ENCODE peak calls at places on chromosomes 2 and 18, in six cellular contexts. N is testis, Y is H9, Q is endothelial cell of umbilical vein, I is ovary, D is cardiac muscle cell. K is an unnamed sample.

GRCh38 chr2:145126146-145126545 is 606.2 kb upstream of the ZEB2 start:
- DNase-seq in N (no peak), I (no peak), Y (no peak), D (no peak), Q (no peak), K (no peak)

GRCh38 chr18:57542126-57542525 is 44.4 kb downstream of the FECH start:
- DNase-seq in Y (no peak), I (no peak), Q (no peak), D (peak), N (no peak), K (no peak)

GRCh38 chr18:78883501-78883900 is 96.1 kb upstream of the SALL3 start:
- DNase-seq in N (no peak), I (no peak), D (no peak), Y (no peak), Q (no peak), K (no peak)

GRCh38 chr2:42742740-42743666 is 20.9 kb downstream of the OXER1 start:
- DNase-seq in I (no peak), N (no peak), Q (no peak), Y (no peak), D (no peak), K (no peak)

GRCh38 chr2:13335862-13336535 is 619.3 kb downstream of the TRIB2 start:
- DNase-seq in N (no peak), Q (no peak), D (no peak), Y (no peak), I (no peak), K (no peak)

GRCh38 chr2:23859983-23860382 is 66.9 kb downstream of the ATAD2B start:
- DNase-seq in Y (no peak), I (no peak), N (no peak), Q (no peak), D (peak), K (no peak)

GRCh38 chr18:49682301-49683190 is 120.7 kb downstream of the LIPG start:
- DNase-seq in D (peak), N (no peak), I (no peak), Q (no peak), Y (no peak), K (no peak)

GRCh38 chr2:31132786-31133185 is 5.5 kb downstream of the GALNT14 start:
- DNase-seq in Y (no peak), I (no peak), Q (no peak), N (no peak), D (no peak), K (no peak)

GRCh38 chr2:39494784-39495251 is 57.7 kb upstream of the MAP4K3 start:
- DNase-seq in Y (no peak), D (peak), Q (peak), I (peak), N (no peak), K (no peak)

GRCh38 chr2:222613715-222614331 is 42.1 kb downstream of the FARSB start:
- DNase-seq in Y (peak), I (no peak), N (peak), D (peak), Q (peak), K (peak)

GRCh38 chr18:30446605-30447004 is 595.9 kb downstream of the DSC3 start:
- DNase-seq in Q (no peak), D (no peak), I (no peak), Y (no peak), N (no peak), K (no peak)

GRCh38 chr2:164388511-164388910 is 232.8 kb downstream of the GRB14 start:
- DNase-seq in I (no peak), Y (peak), D (peak), Q (peak), N (no peak), K (no peak)

GRCh38 chr18:58699551-58699950 is 28.3 kb downstream of the MALT1 start:
- DNase-seq in N (no peak), I (no peak), Q (no peak), D (no peak), Y (no peak), K (no peak)

GRCh38 chr18:75088021-75088506 is 120.9 kb downstream of the PTGR3 start:
- DNase-seq in Q (no peak), D (no peak), Y (no peak), N (peak), I (no peak), K (no peak)

GRCh38 chr2:54575379-54575888 is 119.3 kb downstream of the SPTBN1 start:
- DNase-seq in D (peak), N (no peak), Q (no peak), I (no peak), Y (no peak), K (no peak)

GRCh38 chr2:72539145-72539552 is 286.7 kb downstream of the EXOC6B start:
- DNase-seq in I (no peak), N (no peak), D (peak), Y (no peak), Q (no peak), K (no peak)

GRCh38 chr18:38551881-38552280 is 986.3 kb upstream of the CELF4 start:
- DNase-seq in I (no peak), N (no peak), Q (no peak), Y (no peak), D (no peak), K (no peak)

GRCh38 chr2:37029758-37030157 is 54.4 kb downstream of the HEATR5B start:
- DNase-seq in N (no peak), D (no peak), Q (no peak), I (no peak), Y (no peak), K (no peak)

GRCh38 chr2:165450141-165450540 is 19.4 kb upstream of the CSRNP3 start:
- DNase-seq in N (no peak), Q (peak), I (no peak), Y (no peak), D (peak), K (no peak)

GRCh38 chr2:109470121-109470921 is 143.4 kb downstream of the SEPTIN10 start:
- DNase-seq in Y (no peak), I (no peak), N (no peak), D (peak), Q (peak), K (no peak)

GRCh38 chr2:68799615-68800400 is 65.2 kb downstream of the ARHGAP25 start:
- DNase-seq in I (no peak), N (no peak), Y (no peak), Q (no peak), D (no peak), K (no peak)

GRCh38 chr2:14137643-14138042 is 494.9 kb upstream of the LRATD1 start:
- DNase-seq in I (no peak), N (peak), D (no peak), Y (peak), Q (no peak), K (peak)

GRCh38 chr18:7941533-7941932 is 374.4 kb downstream of the PTPRM start:
- DNase-seq in D (no peak), N (peak), Q (peak), Y (no peak), I (no peak), K (no peak)

GRCh38 chr2:237540223-237540775 is 26.1 kb upstream of the PRLH start:
- DNase-seq in N (peak), D (no peak), Y (no peak), Q (no peak), I (peak), K (no peak)

DNA sequence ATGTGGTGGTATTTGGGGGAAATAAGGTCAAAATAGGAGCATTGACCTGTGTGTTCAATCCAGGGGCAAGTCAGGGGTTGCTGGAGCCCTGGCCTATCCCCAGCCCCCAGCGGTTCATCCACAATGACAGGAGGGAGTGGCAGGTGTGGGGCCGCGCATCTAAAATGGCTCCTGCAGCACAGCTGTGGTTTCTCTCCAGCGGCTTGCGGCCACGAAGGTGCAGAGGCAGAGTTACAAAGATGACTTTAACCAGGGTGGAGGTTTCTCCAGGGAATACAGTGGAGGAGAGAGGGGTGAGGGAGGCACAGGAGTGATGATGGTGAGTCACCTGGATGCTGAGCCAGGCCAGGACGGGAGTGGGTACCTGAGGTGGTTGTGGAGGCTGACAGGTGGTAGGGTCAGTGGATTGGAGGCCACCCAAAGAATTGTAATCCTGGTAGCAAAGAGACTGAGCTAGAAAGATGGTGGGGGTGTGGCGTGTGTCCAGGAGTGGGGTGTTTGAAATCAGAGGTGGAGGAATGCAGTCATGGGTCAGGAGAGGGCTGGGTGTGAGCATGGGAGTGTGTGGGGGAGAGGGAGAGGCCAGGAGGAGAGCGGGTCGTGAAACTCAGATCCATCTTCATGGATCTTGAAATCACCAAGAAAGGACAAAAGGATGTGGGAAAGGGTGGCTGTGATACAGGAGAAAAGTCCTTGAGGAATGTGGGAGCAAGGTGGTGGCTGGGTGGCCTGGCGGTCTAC is 83.2 kb downstream of the CTIF start:
- DNase-seq in I (no peak), D (no peak), N (no peak), Q (no peak), Y (no peak), K (no peak)
- H3K27ac ChIP-seq in I (no peak), D (no peak), N (peak), Q (no peak), Y (no peak), K (no peak)

DNA sequence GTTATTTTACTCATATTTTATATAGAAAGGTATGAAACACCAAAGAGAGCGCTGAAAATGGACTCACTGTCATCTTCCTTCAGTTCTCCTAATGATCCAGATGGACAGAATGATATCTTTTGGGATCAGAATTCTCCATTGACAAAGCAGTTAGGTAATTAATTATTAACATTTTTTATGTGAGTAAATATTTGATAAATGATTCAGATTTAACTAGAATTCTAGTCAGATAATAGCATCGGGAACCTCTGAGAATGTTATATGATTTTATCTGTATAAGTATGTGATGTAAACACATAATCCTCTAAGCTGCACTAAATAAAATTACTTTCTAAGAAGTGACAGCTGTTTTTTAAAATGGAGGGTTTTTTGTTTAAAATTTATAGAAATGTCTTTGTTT is 2.0 kb downstream of the ETAA1 start:
- DNase-seq in I (no peak), Y (no peak), D (no peak), Q (peak), N (no peak), K (no peak)
- H3K27ac ChIP-seq in I (no peak), Y (no peak), D (no peak), Q (peak), N (no peak), K (no peak)

GRCh38 chr2:64905338-64906024 is 83.7 kb upstream of the SLC1A4 start:
- DNase-seq in D (no peak), Q (no peak), N (no peak), Y (no peak), I (no peak), K (no peak)

GRCh38 chr2:64906853-64907536 is 82.2 kb upstream of the SLC1A4 start:
- DNase-seq in Y (no peak), N (no peak), Q (no peak), I (no peak), D (no peak), K (no peak)

GRCh38 chr2:64908406-64908805 is 80.8 kb upstream of the SLC1A4 start:
- DNase-seq in Y (no peak), D (no peak), I (no peak), Q (no peak), N (no peak), K (no peak)

GRCh38 chr2:64899081-64899865 is 89.9 kb upstream of the SLC1A4 start:
- DNase-seq in Q (no peak), D (no peak), N (no peak), I (no peak), Y (no peak), K (no peak)

DNA sequence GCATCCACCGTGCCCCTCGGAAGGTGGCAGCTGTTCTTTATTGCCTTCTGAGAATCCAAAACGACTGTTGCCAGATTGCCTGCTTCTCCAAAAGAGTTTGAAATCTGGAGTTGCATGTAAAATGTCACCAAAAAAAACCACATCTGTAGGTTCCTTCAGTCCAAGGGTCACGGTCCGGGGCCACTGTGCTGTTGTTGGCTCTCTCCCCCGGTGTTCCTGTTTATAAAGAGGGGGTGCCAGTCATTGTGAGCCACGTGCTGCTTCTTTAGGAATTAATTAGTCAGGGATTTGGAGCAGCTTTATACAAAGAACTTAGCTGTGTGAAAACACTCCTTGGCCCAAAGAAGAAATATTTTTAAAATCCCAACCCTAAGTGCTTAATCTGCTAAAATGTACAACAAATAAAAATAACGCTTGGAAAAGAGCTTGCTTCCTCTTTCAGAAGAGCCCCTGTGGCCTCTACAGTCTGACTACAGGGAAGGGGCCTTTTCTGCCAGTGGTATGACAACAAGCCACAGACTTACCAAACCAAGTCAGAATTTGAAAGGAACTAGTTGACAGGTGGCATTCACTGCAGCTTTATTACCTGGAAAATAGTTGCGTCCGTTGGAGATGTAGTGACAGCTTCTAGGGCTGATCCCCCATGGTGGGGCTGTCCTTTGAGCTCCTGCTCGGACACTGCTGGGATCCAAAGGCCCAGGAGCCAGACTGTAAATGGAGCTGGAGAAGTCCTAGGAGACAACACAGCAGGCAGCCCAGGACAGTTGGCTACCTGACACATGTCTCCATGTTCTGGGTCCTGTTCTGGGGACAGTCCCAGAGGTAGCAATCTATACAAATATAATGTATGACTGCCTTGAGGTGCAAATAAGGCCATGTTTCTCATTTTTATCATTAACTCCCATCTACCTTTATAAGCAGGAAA is 84.5 kb upstream of the SLC1A4 start:
- DNase-seq in Y (no peak), N (no peak), Q (peak), I (no peak), D (no peak), K (no peak)
- H3K27ac ChIP-seq in Y (no peak), N (no peak), Q (no peak), I (no peak), D (no peak), K (no peak)

GRCh38 chr2:108409768-108410167 is 32.0 kb downstream of the SULT1C4 start:
- DNase-seq in N (no peak), D (peak), Y (no peak), I (no peak), Q (no peak), K (no peak)
- H3K27ac ChIP-seq in N (no peak), D (no peak), Y (no peak), I (no peak), Q (no peak), K (no peak)

DNA sequence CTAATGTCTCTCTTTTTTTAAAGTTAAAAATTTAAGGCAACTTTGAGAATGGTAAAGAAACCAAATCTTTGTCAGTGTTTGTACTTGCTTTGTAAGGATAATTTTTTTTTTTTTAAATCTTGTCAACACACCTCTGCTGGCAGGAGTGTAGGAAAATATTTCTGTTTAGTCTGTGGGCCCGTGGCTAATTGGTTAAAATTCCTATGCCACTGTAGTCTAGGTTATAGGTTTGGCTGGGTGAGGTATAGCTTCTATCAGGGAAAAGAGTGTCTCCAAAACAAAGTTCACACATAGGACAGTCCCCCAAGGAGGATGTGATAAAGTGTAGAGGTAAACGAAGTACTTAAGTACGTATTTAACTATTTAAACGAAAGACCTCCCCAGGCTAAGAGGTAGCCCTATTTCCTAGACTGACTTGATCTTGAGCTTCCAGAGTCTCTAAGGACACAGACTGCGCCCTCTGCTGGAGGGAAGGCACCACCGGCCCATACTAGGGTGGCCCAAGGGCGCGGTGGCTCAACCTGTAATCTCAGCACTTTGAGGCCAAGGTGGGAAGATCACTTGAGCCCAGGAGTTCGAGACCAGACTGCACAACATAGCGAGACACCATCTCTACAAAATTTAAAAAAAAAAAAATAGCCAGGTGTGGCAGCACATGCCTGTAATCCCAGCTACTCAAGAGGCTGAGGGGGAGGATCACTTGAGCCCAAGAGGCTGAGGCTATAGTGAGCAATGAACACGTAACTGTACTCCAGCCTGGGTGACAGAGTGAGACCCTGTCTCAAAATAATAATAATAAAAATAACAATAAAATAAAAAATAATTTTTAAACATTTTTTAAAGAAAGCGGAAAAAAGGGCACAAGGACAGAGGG is 8.9 kb downstream of the TEX44 start:
- DNase-seq in N (peak), D (peak), I (peak), Q (peak), Y (peak), K (no peak)
- H3K27ac ChIP-seq in N (no peak), D (no peak), I (no peak), Q (no peak), Y (no peak), K (no peak)

GRCh38 chr2:199738723-199739412 is 112.1 kb downstream of the FTCDNL1 start:
- DNase-seq in Q (no peak), I (no peak), Y (no peak), D (peak), N (no peak), K (no peak)
- H3K27ac ChIP-seq in Q (no peak), I (no peak), Y (no peak), D (no peak), N (no peak), K (no peak)